ENCODE peak calls at places on chromosomes 2 and 18, in four cellular contexts. J, B, Y and O are unnamed samples.

GRCh38 chr2:239025951-239026461 is 178.1 kb downstream of the TWIST2 start:
- DNase-seq in J (no peak), B (no peak), Y (no peak), O (no peak)

GRCh38 chr2:159030674-159031380 is 62.4 kb downstream of the TANC1 start:
- DNase-seq in J (no peak), B (peak), Y (peak), O (peak)

GRCh38 chr2:156663757-156664409 is 227.7 kb downstream of the GPD2 start:
- DNase-seq in J (no peak), B (no peak), Y (no peak), O (no peak)

GRCh38 chr2:49003206-49003605 is 151.1 kb downstream of the FSHR start:
- DNase-seq in J (no peak), B (peak), Y (no peak), O (no peak)

GRCh38 chr2:220076734-220077133 is 449.3 kb downstream of the SLC4A3 start:
- DNase-seq in J (peak), B (peak), Y (no peak), O (peak)

GRCh38 chr2:140893685-140894084 is 1237.1 kb downstream of the LRP1B start:
- DNase-seq in J (peak), B (peak), Y (no peak), O (peak)

GRCh38 chr2:170002096-170002495 is 174.8 kb downstream of the UBR3 start:
- DNase-seq in J (no peak), B (no peak), Y (no peak), O (no peak)

GRCh38 chr2:201378496-201379397 is 21.6 kb upstream of the FLACC1 start:
- DNase-seq in J (no peak), B (no peak), Y (no peak), O (peak)

GRCh38 chr2:72991439-72991725 is 74.1 kb downstream of the EMX1 start:
- DNase-seq in J (no peak), B (no peak), Y (peak), O (no peak)

GRCh38 chr2:38466849-38467767 is 90.0 kb upstream of the ATL2 start:
- DNase-seq in J (peak), B (no peak), Y (no peak), O (peak)

GRCh38 chr2:65382323-65382722 is 50.1 kb downstream of the SPRED2 start:
- DNase-seq in J (no peak), B (no peak), Y (no peak), O (no peak)

GRCh38 chr2:171141320-171141719 is 19.4 kb downstream of the TLK1 start:
- DNase-seq in J (no peak), B (no peak), Y (no peak), O (peak)

GRCh38 chr2:5982911-5983310 is 290.7 kb downstream of the SOX11 start:
- DNase-seq in J (no peak), B (no peak), Y (no peak), O (no peak)

GRCh38 chr2:220188031-220188430 is 560.6 kb downstream of the SLC4A3 start:
- DNase-seq in J (peak), B (peak), Y (no peak), O (peak)

GRCh38 chr2:143686585-143687164 is 557.5 kb downstream of the ARHGAP15 start:
- DNase-seq in J (peak), B (peak), Y (no peak), O (peak)

GRCh38 chr18:75216926-75217303 is 6.3 kb downstream of the TSHZ1 start:
- DNase-seq in J (no peak), B (no peak), Y (no peak), O (no peak)

GRCh38 chr2:120406566-120406965 is 60.6 kb downstream of the INHBB start:
- DNase-seq in J (no peak), B (no peak), Y (no peak), O (no peak)

GRCh38 chr2:147149589-147150245 is 695.1 kb upstream of the ACVR2A start:
- DNase-seq in J (no peak), B (no peak), Y (no peak), O (peak)

GRCh38 chr2:239590276-239590675 is 189.5 kb upstream of the HDAC4 start:
- DNase-seq in J (no peak), B (no peak), Y (no peak), O (no peak)

GRCh38 chr2:55885129-55885943 is 38.2 kb downstream of the EFEMP1 start:
- DNase-seq in J (peak), B (peak), Y (no peak), O (peak)

GRCh38 chr2:158953454-158953853 is 15.0 kb upstream of the TANC1 start:
- DNase-seq in J (no peak), B (peak), Y (no peak), O (peak)

GRCh38 chr18:5015213-5015612 is 181.8 kb downstream of the AKAIN1 start:
- DNase-seq in J (no peak), B (no peak), Y (no peak), O (no peak)
- H3K4me3 ChIP-seq in J (no peak), B (no peak), Y (no peak), O (no peak)

GRCh38 chr2:149087751-149088150 is 49.3 kb downstream of the LYPD6B start:
- DNase-seq in J (no peak), B (no peak), Y (no peak), O (no peak)
- TF ChIP-seq CTCF in J (peak), B (peak), Y (no peak), O (no peak)

GRCh38 chr2:437772-438393 is 150.0 kb upstream of the ALKAL2 start:
- DNase-seq in J (no peak), B (no peak), Y (peak), O (no peak)
- H3K4me3 ChIP-seq in J (no peak), B (no peak), Y (no peak), O (no peak)

GRCh38 chr2:209331291-209331844 is 92.5 kb upstream of the MAP2 start:
- DNase-seq in J (peak), B (peak), Y (no peak), O (peak)
- TF ChIP-seq CTCF in J (peak), B (peak), Y (no peak), O (peak)